ENCODE peak calls at places on chromosomes 7 and 10, in six cellular contexts. One of them, this sample, is unnamed.
A peak's percentile ranks its signal among the peaks of the same experiment; 100 is the strongest.

GRCh38 chr7:128726031-128726430 is 13.1 kb upstream of the CALU start:
- DNase-seq in uterus: no peak
- DNase-seq in A549: no peak
- DNase-seq in tibial artery: no peak
- DNase-seq in endothelial cell: no peak
- DNase-seq in fibroblast of villous mesenchyme: no peak
- DNase-seq in this sample: no peak

GRCh38 chr7:16889305-16889704 is 7.5 kb upstream of the AGR3 start:
- DNase-seq in uterus: no peak
- DNase-seq in A549: no peak
- DNase-seq in tibial artery: no peak
- DNase-seq in endothelial cell: no peak
- DNase-seq in fibroblast of villous mesenchyme: no peak
- DNase-seq in this sample: no peak

GRCh38 chr7:98091061-98091460 is 15.6 kb upstream of the LMTK2 start:
- DNase-seq in uterus: no peak
- DNase-seq in A549: no peak
- DNase-seq in tibial artery: no peak
- DNase-seq in endothelial cell: no peak
- DNase-seq in fibroblast of villous mesenchyme: no peak
- DNase-seq in this sample: no peak

GRCh38 chr10:103416436-103417147 is 20.2 kb downstream of the PDCD11 start:
- DNase-seq in uterus: peak; percentile 87
- DNase-seq in A549: peak; percentile 70
- DNase-seq in tibial artery: peak; percentile 77
- DNase-seq in endothelial cell: peak; percentile 56
- DNase-seq in fibroblast of villous mesenchyme: peak; percentile 76
- DNase-seq in this sample: peak; percentile 59

GRCh38 chr7:158706273-158706704 is 1.7 kb upstream of the NCAPG2 start:
- DNase-seq in uterus: no peak
- DNase-seq in A549: no peak
- DNase-seq in tibial artery: no peak
- DNase-seq in endothelial cell: no peak
- DNase-seq in fibroblast of villous mesenchyme: no peak
- DNase-seq in this sample: no peak

GRCh38 chr10:99279626-99280111 is 44.0 kb upstream of the HPSE2 start:
- DNase-seq in uterus: no peak
- DNase-seq in A549: peak; percentile 81
- DNase-seq in tibial artery: no peak
- DNase-seq in endothelial cell: no peak
- DNase-seq in fibroblast of villous mesenchyme: peak; percentile 73
- DNase-seq in this sample: no peak

GRCh38 chr7:31107106-31108090 is 55.3 kb downstream of the ADCYAP1R1 start:
- DNase-seq in uterus: no peak
- DNase-seq in A549: no peak
- DNase-seq in tibial artery: no peak
- DNase-seq in endothelial cell: no peak
- DNase-seq in fibroblast of villous mesenchyme: no peak
- DNase-seq in this sample: no peak

GRCh38 chr7:88480901-88481300 is 174.2 kb upstream of the STEAP4 start:
- DNase-seq in uterus: no peak
- DNase-seq in A549: no peak
- DNase-seq in tibial artery: no peak
- DNase-seq in endothelial cell: no peak
- DNase-seq in fibroblast of villous mesenchyme: no peak
- DNase-seq in this sample: no peak

GRCh38 chr7:157813741-157814661 is 477.2 kb downstream of the DNAJB6 start:
- DNase-seq in uterus: no peak
- DNase-seq in A549: no peak
- DNase-seq in tibial artery: no peak
- DNase-seq in endothelial cell: no peak
- DNase-seq in fibroblast of villous mesenchyme: no peak
- DNase-seq in this sample: no peak

DNA sequence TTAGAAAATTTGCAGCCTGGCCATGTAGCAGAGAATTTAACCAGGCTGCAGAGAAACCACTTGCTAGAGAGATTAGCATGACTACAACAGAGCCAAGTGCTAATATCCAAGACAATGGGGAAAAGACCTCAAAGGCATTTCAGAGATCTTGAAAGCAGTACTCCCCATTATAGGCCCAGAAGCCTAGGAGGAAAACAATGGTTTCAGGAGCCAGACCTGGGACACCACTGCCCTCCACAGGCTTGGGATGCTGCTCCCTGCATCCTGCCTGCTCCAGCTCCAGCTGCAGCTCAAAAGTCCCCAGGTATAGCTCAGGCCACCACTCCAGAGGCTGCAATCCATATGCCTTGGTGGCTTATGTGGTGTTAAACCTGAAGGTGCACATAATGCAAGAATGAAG is 101.5 kb upstream of the TMEM72 start:
- DNase-seq in uterus: no peak
- DNase-seq in A549: no peak
- DNase-seq in tibial artery: no peak
- DNase-seq in endothelial cell: no peak
- DNase-seq in fibroblast of villous mesenchyme: peak; percentile 23
- DNase-seq in this sample: no peak
- TF ChIP-seq CTCF in uterus: no peak
- TF ChIP-seq CTCF in A549: no peak
- TF ChIP-seq CTCF in tibial artery: no peak
- TF ChIP-seq CTCF in endothelial cell: no peak
- TF ChIP-seq CTCF in fibroblast of villous mesenchyme: peak; percentile 39
- TF ChIP-seq CTCF in this sample: no peak

GRCh38 chr10:91559170-91559569 is 73.7 kb downstream of the PPP1R3C start:
- DNase-seq in uterus: no peak
- DNase-seq in A549: no peak
- DNase-seq in tibial artery: no peak
- DNase-seq in endothelial cell: no peak
- DNase-seq in fibroblast of villous mesenchyme: no peak
- DNase-seq in this sample: no peak

GRCh38 chr10:91557540-91558231 is 75.2 kb downstream of the PPP1R3C start:
- DNase-seq in uterus: no peak
- DNase-seq in A549: no peak
- DNase-seq in tibial artery: no peak
- DNase-seq in endothelial cell: no peak
- DNase-seq in fibroblast of villous mesenchyme: no peak
- DNase-seq in this sample: no peak

GRCh38 chr10:91556691-91557529 is 76.0 kb downstream of the PPP1R3C start:
- DNase-seq in uterus: no peak
- DNase-seq in A549: no peak
- DNase-seq in tibial artery: no peak
- DNase-seq in endothelial cell: no peak
- DNase-seq in fibroblast of villous mesenchyme: no peak
- DNase-seq in this sample: no peak

GRCh38 chr10:91559750-91560149 is 73.1 kb downstream of the PPP1R3C start:
- DNase-seq in uterus: no peak
- DNase-seq in A549: no peak
- DNase-seq in tibial artery: no peak
- DNase-seq in endothelial cell: no peak
- DNase-seq in fibroblast of villous mesenchyme: no peak
- DNase-seq in this sample: no peak

GRCh38 chr10:91558473-91558872 is 74.4 kb downstream of the PPP1R3C start:
- DNase-seq in uterus: no peak
- DNase-seq in A549: no peak
- DNase-seq in tibial artery: no peak
- DNase-seq in endothelial cell: no peak
- DNase-seq in fibroblast of villous mesenchyme: no peak
- DNase-seq in this sample: no peak
- TF ChIP-seq CTCF in uterus: no peak
- TF ChIP-seq CTCF in A549: no peak
- TF ChIP-seq CTCF in tibial artery: no peak
- TF ChIP-seq CTCF in endothelial cell: no peak
- TF ChIP-seq CTCF in fibroblast of villous mesenchyme: no peak
- TF ChIP-seq CTCF in this sample: no peak

GRCh38 chr7:148701414-148701813 is 2.7 kb downstream of the CUL1 start:
- DNase-seq in uterus: no peak
- DNase-seq in A549: peak; percentile 20
- DNase-seq in tibial artery: no peak
- DNase-seq in endothelial cell: no peak
- DNase-seq in fibroblast of villous mesenchyme: peak; percentile 28
- DNase-seq in this sample: no peak

GRCh38 chr7:148700693-148701092 is 2.0 kb downstream of the CUL1 start:
- DNase-seq in uterus: no peak
- DNase-seq in A549: peak; percentile 9
- DNase-seq in tibial artery: no peak
- DNase-seq in endothelial cell: no peak
- DNase-seq in fibroblast of villous mesenchyme: peak; percentile 48
- DNase-seq in this sample: no peak

GRCh38 chr7:148698397-148699023 is at the start of gene CUL1:
- DNase-seq in uterus: peak; percentile 82
- DNase-seq in A549: peak; percentile 80
- DNase-seq in tibial artery: peak; percentile 94
- DNase-seq in endothelial cell: peak; percentile 70
- DNase-seq in fibroblast of villous mesenchyme: peak; percentile 76
- DNase-seq in this sample: peak; percentile 87

GRCh38 chr7:148699024-148699771 is 495 bp downstream of the CUL1 start:
- DNase-seq in uterus: peak; percentile 38
- DNase-seq in A549: peak; percentile 46
- DNase-seq in tibial artery: peak; percentile 80
- DNase-seq in endothelial cell: peak; percentile 71
- DNase-seq in fibroblast of villous mesenchyme: peak; percentile 62
- DNase-seq in this sample: peak; percentile 70

DNA sequence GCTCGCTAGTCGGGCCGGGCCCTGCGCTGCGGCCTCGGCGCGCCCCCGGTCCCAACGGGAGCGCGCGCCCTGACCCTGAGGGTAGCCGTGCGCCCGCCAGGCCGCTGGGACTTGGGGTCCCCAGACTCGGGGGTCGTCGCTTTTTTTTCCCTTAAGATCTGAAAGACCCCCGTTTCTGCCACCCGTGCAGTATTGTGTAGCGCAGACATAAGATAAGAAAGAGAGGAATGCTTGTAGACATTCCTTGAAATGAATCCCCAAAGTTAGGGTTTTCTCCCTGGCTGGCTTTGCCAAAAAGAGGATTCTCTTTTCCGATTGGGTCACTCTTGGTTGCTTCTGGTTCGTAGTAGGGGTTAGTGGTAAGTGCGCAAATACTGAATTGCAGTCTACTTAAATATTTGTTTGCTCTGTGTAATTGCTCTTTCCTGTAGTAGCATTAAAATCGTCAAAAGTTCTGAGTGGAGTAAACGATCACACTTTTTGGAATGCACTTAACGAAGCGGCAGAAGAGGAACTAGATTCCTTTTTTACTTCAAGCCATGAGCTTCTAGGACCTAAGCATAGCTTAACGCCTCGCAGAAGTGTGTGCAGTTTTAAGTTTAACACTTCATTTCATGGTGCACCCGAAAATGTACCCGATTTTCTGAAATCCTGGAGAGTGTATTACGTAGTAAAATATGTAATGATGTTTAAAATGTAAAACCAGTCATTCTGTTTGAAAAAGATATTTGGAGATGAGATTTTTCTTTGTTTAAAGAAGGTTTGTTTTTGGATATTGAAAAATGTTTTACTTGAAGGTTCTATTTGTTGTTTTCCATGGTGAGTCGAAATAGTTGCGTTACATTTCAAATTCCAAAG is 1.3 kb downstream of the CUL1 start:
- DNase-seq in uterus: peak; percentile 15
- DNase-seq in A549: peak; percentile 9
- DNase-seq in tibial artery: no peak
- DNase-seq in endothelial cell: no peak
- DNase-seq in fibroblast of villous mesenchyme: peak; percentile 56
- DNase-seq in this sample: no peak
- TF ChIP-seq CTCF in uterus: no peak
- TF ChIP-seq CTCF in A549: no peak
- TF ChIP-seq CTCF in tibial artery: no peak
- TF ChIP-seq CTCF in endothelial cell: no peak
- TF ChIP-seq CTCF in fibroblast of villous mesenchyme: no peak
- TF ChIP-seq CTCF in this sample: no peak

DNA sequence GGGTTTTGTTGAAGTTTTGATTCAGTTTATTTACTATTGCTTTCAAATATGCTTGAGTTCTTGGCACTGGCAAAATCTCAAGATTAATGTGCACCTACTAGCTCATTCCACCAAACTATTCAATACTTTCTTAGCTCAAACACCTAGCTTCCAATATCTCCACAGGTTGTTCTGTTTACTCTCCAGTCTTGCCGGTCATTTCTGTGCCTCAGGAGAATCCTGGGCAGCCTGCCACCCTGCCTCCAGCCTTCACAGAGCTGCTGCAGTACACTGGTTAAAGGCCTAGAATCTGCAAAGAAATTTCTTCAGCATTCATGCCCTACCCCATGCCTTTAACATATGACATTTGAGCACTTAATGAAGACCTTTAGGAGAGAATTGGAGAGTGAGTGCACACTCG is 4.0 kb upstream of the TMEM106B start:
- DNase-seq in uterus: no peak
- DNase-seq in A549: no peak
- DNase-seq in tibial artery: no peak
- DNase-seq in endothelial cell: no peak
- DNase-seq in fibroblast of villous mesenchyme: no peak
- DNase-seq in this sample: no peak
- TF ChIP-seq CTCF in uterus: no peak
- TF ChIP-seq CTCF in A549: no peak
- TF ChIP-seq CTCF in tibial artery: no peak
- TF ChIP-seq CTCF in endothelial cell: no peak
- TF ChIP-seq CTCF in fibroblast of villous mesenchyme: no peak
- TF ChIP-seq CTCF in this sample: no peak

GRCh38 chr10:48693206-48693605 is 8.5 kb downstream of the WDFY4 start:
- DNase-seq in uterus: no peak
- DNase-seq in A549: no peak
- DNase-seq in tibial artery: no peak
- DNase-seq in endothelial cell: no peak
- DNase-seq in fibroblast of villous mesenchyme: no peak
- DNase-seq in this sample: no peak
- TF ChIP-seq CTCF in uterus: no peak
- TF ChIP-seq CTCF in A549: no peak
- TF ChIP-seq CTCF in tibial artery: no peak
- TF ChIP-seq CTCF in endothelial cell: no peak
- TF ChIP-seq CTCF in fibroblast of villous mesenchyme: no peak
- TF ChIP-seq CTCF in this sample: no peak

This sample was measured in GM13977.